ENCODE peak calls at places on chromosome 1, in ten cellular contexts. One of them, this sample, is unnamed.

GRCh38 chr1:209899948-209900347 is 38.1 kb upstream of the SYT14 start:
- DNase-seq in GM04504: no peak
- DNase-seq in lung: no peak
- DNase-seq in IMR-90: no peak
- DNase-seq in left cardiac atrium: no peak
- DNase-seq in neural crest cell: no peak
- DNase-seq in AML-193: no peak
- DNase-seq in putamen: no peak
- DNase-seq in non-pigmented ciliary epithelial cell: no peak
- DNase-seq in fibroblast of mammary gland: no peak
- DNase-seq in this sample: peak

GRCh38 chr1:33374336-33375105 is 53.6 kb upstream of the A3GALT2 start:
- DNase-seq in fibroblast of mammary gland: peak
- DNase-seq in non-pigmented ciliary epithelial cell: no peak
- DNase-seq in IMR-90: peak
- DNase-seq in neural crest cell: no peak
- DNase-seq in GM04504: no peak
- DNase-seq in left cardiac atrium: no peak
- DNase-seq in putamen: no peak
- DNase-seq in lung: no peak
- DNase-seq in AML-193: no peak
- DNase-seq in this sample: no peak

GRCh38 chr1:4124631-4125145 is 224.6 kb upstream of the C1orf174 start:
- DNase-seq in putamen: no peak
- DNase-seq in fibroblast of mammary gland: no peak
- DNase-seq in left cardiac atrium: no peak
- DNase-seq in GM04504: no peak
- DNase-seq in IMR-90: no peak
- DNase-seq in AML-193: no peak
- DNase-seq in neural crest cell: no peak
- DNase-seq in non-pigmented ciliary epithelial cell: no peak
- DNase-seq in lung: no peak
- DNase-seq in this sample: no peak

GRCh38 chr1:240092301-240093119 is 827 bp downstream of the FMN2 start:
- DNase-seq in neural crest cell: peak
- DNase-seq in GM04504: no peak
- DNase-seq in fibroblast of mammary gland: peak
- DNase-seq in lung: no peak
- DNase-seq in left cardiac atrium: no peak
- DNase-seq in IMR-90: peak
- DNase-seq in putamen: peak
- DNase-seq in non-pigmented ciliary epithelial cell: no peak
- DNase-seq in AML-193: no peak
- DNase-seq in this sample: peak

GRCh38 chr1:234962340-234962989 is 166.2 kb downstream of the TOMM20 start:
- DNase-seq in IMR-90: peak
- DNase-seq in lung: no peak
- DNase-seq in AML-193: peak
- DNase-seq in neural crest cell: no peak
- DNase-seq in putamen: no peak
- DNase-seq in left cardiac atrium: no peak
- DNase-seq in GM04504: peak
- DNase-seq in fibroblast of mammary gland: peak
- DNase-seq in non-pigmented ciliary epithelial cell: peak
- DNase-seq in this sample: no peak

GRCh38 chr1:184116287-184116686 is 64.8 kb downstream of the TSEN15 start:
- DNase-seq in fibroblast of mammary gland: no peak
- DNase-seq in putamen: no peak
- DNase-seq in left cardiac atrium: no peak
- DNase-seq in AML-193: no peak
- DNase-seq in neural crest cell: no peak
- DNase-seq in IMR-90: no peak
- DNase-seq in GM04504: no peak
- DNase-seq in non-pigmented ciliary epithelial cell: no peak
- DNase-seq in lung: no peak
- DNase-seq in this sample: peak

GRCh38 chr1:22576148-22576544 is 12.9 kb downstream of the EPHA8 start:
- DNase-seq in AML-193: no peak
- DNase-seq in IMR-90: no peak
- DNase-seq in lung: no peak
- DNase-seq in left cardiac atrium: no peak
- DNase-seq in GM04504: no peak
- DNase-seq in neural crest cell: no peak
- DNase-seq in putamen: no peak
- DNase-seq in non-pigmented ciliary epithelial cell: no peak
- DNase-seq in fibroblast of mammary gland: no peak
- DNase-seq in this sample: no peak

GRCh38 chr1:50183734-50184133 is 75.0 kb downstream of the ELAVL4 start:
- DNase-seq in GM04504: no peak
- DNase-seq in left cardiac atrium: no peak
- DNase-seq in IMR-90: no peak
- DNase-seq in lung: no peak
- DNase-seq in putamen: no peak
- DNase-seq in fibroblast of mammary gland: no peak
- DNase-seq in AML-193: no peak
- DNase-seq in neural crest cell: no peak
- DNase-seq in non-pigmented ciliary epithelial cell: no peak
- DNase-seq in this sample: no peak

GRCh38 chr1:201622824-201623223 is 83.9 kb downstream of the NAV1 start:
- DNase-seq in lung: no peak
- DNase-seq in putamen: no peak
- DNase-seq in AML-193: no peak
- DNase-seq in fibroblast of mammary gland: no peak
- DNase-seq in IMR-90: no peak
- DNase-seq in GM04504: no peak
- DNase-seq in neural crest cell: no peak
- DNase-seq in non-pigmented ciliary epithelial cell: no peak
- DNase-seq in left cardiac atrium: no peak
- DNase-seq in this sample: no peak

GRCh38 chr1:160503087-160503486 is 20.0 kb downstream of the SLAMF6 start:
- DNase-seq in fibroblast of mammary gland: no peak
- DNase-seq in AML-193: no peak
- DNase-seq in non-pigmented ciliary epithelial cell: no peak
- DNase-seq in left cardiac atrium: no peak
- DNase-seq in IMR-90: no peak
- DNase-seq in putamen: no peak
- DNase-seq in lung: no peak
- DNase-seq in neural crest cell: no peak
- DNase-seq in GM04504: no peak
- DNase-seq in this sample: no peak